ENCODE peak calls at places on chromosomes 16 and 17, in eight cellular contexts. One of them, this sample, is unnamed.

GRCh38 chr16:71542377-71542776 is 16.2 kb downstream of the CHST4 start:
- DNase-seq in substantia nigra: no peak
- DNase-seq in psoas muscle: peak; percentile 13
- DNase-seq in A549: peak; percentile 61
- DNase-seq in CD8-positive, alpha-beta T cell: peak; percentile 26
- DNase-seq in esophagus muscularis mucosa: no peak
- DNase-seq in tibial nerve: no peak
- DNase-seq in colonic mucosa: peak; percentile 68
- DNase-seq in this sample: peak; percentile 56

GRCh38 chr16:80023865-80024264 is 423.3 kb upstream of the MAF start:
- DNase-seq in psoas muscle: no peak
- DNase-seq in A549: peak; percentile 92
- DNase-seq in colonic mucosa: no peak
- DNase-seq in CD8-positive, alpha-beta T cell: no peak
- DNase-seq in esophagus muscularis mucosa: no peak
- DNase-seq in tibial nerve: no peak
- DNase-seq in substantia nigra: no peak
- DNase-seq in this sample: no peak

GRCh38 chr16:67910162-67910561 is 17.1 kb downstream of the PSKH1 start:
- DNase-seq in A549: no peak
- DNase-seq in substantia nigra: peak; percentile 94
- DNase-seq in tibial nerve: no peak
- DNase-seq in CD8-positive, alpha-beta T cell: no peak
- DNase-seq in esophagus muscularis mucosa: no peak
- DNase-seq in psoas muscle: no peak
- DNase-seq in colonic mucosa: no peak
- DNase-seq in this sample: peak; percentile 84

GRCh38 chr16:86289304-86289703 is 221.0 kb upstream of the FOXF1 start:
- DNase-seq in substantia nigra: no peak
- DNase-seq in A549: no peak
- DNase-seq in psoas muscle: no peak
- DNase-seq in tibial nerve: no peak
- DNase-seq in esophagus muscularis mucosa: no peak
- DNase-seq in colonic mucosa: no peak
- DNase-seq in CD8-positive, alpha-beta T cell: no peak
- DNase-seq in this sample: no peak

GRCh38 chr16:53642094-53642493 is 61.6 kb downstream of the RPGRIP1L start:
- DNase-seq in tibial nerve: no peak
- DNase-seq in CD8-positive, alpha-beta T cell: no peak
- DNase-seq in psoas muscle: no peak
- DNase-seq in colonic mucosa: no peak
- DNase-seq in esophagus muscularis mucosa: no peak
- DNase-seq in A549: no peak
- DNase-seq in substantia nigra: no peak
- DNase-seq in this sample: no peak

GRCh38 chr17:62032480-62032879 is 32.6 kb downstream of the MED13 start:
- DNase-seq in colonic mucosa: no peak
- DNase-seq in tibial nerve: no peak
- DNase-seq in CD8-positive, alpha-beta T cell: no peak
- DNase-seq in A549: no peak
- DNase-seq in substantia nigra: no peak
- DNase-seq in psoas muscle: no peak
- DNase-seq in esophagus muscularis mucosa: no peak
- DNase-seq in this sample: no peak

GRCh38 chr17:38727661-38728220 is 2.4 kb upstream of the CISD3 start:
- DNase-seq in tibial nerve: no peak
- DNase-seq in psoas muscle: no peak
- DNase-seq in substantia nigra: no peak
- DNase-seq in CD8-positive, alpha-beta T cell: no peak
- DNase-seq in colonic mucosa: no peak
- DNase-seq in A549: no peak
- DNase-seq in esophagus muscularis mucosa: no peak
- DNase-seq in this sample: peak; percentile 63

GRCh38 chr17:7438656-7439460 is 454 bp upstream of the FGF11 start:
- DNase-seq in esophagus muscularis mucosa: no peak
- DNase-seq in A549: no peak
- DNase-seq in tibial nerve: no peak
- DNase-seq in substantia nigra: no peak
- DNase-seq in colonic mucosa: no peak
- DNase-seq in psoas muscle: no peak
- DNase-seq in CD8-positive, alpha-beta T cell: no peak
- DNase-seq in this sample: no peak

GRCh38 chr17:2050246-2050866 is 4.5 kb upstream of the HIC1 start:
- DNase-seq in tibial nerve: no peak
- DNase-seq in psoas muscle: peak; percentile 74
- DNase-seq in colonic mucosa: peak; percentile 66
- DNase-seq in esophagus muscularis mucosa: peak; percentile 93
- DNase-seq in A549: peak; percentile 85
- DNase-seq in substantia nigra: peak; percentile 61
- DNase-seq in CD8-positive, alpha-beta T cell: peak; percentile 61
- DNase-seq in this sample: peak; percentile 77

GRCh38 chr16:1961651-1962067 is 2.3 kb downstream of the NDUFB10 start:
- DNase-seq in CD8-positive, alpha-beta T cell: no peak
- DNase-seq in colonic mucosa: no peak
- DNase-seq in substantia nigra: no peak
- DNase-seq in tibial nerve: no peak
- DNase-seq in A549: peak; percentile 51
- DNase-seq in esophagus muscularis mucosa: no peak
- DNase-seq in psoas muscle: no peak
- DNase-seq in this sample: peak; percentile 42

GRCh38 chr17:32111141-32111771 is 31.0 kb upstream of the RHOT1 start:
- DNase-seq in CD8-positive, alpha-beta T cell: peak; percentile 8
- DNase-seq in A549: peak; percentile 68
- DNase-seq in tibial nerve: peak; percentile 30
- DNase-seq in psoas muscle: peak; percentile 45
- DNase-seq in substantia nigra: peak; percentile 30
- DNase-seq in colonic mucosa: peak; percentile 39
- DNase-seq in esophagus muscularis mucosa: no peak
- DNase-seq in this sample: peak; percentile 18

GRCh38 chr17:40481106-40481505 is 20.3 kb downstream of the TNS4 start:
- DNase-seq in substantia nigra: no peak
- DNase-seq in esophagus muscularis mucosa: no peak
- DNase-seq in psoas muscle: no peak
- DNase-seq in colonic mucosa: no peak
- DNase-seq in tibial nerve: no peak
- DNase-seq in CD8-positive, alpha-beta T cell: no peak
- DNase-seq in A549: no peak
- DNase-seq in this sample: no peak
- H3K27ac ChIP-seq in substantia nigra: no peak overlapping the region
- H3K27ac ChIP-seq in esophagus muscularis mucosa: no peak overlapping the region
- H3K27ac ChIP-seq in psoas muscle: no peak overlapping the region
- H3K27ac ChIP-seq in colonic mucosa: peak overlapping the region; percentile 29
- H3K27ac ChIP-seq in tibial nerve: no peak overlapping the region
- H3K27ac ChIP-seq in CD8-positive, alpha-beta T cell: peak overlapping the region; percentile 65
- H3K27ac ChIP-seq in A549: peak overlapping the region; percentile 97
- H3K27ac ChIP-seq in this sample: peak overlapping the region; percentile 24

DNA sequence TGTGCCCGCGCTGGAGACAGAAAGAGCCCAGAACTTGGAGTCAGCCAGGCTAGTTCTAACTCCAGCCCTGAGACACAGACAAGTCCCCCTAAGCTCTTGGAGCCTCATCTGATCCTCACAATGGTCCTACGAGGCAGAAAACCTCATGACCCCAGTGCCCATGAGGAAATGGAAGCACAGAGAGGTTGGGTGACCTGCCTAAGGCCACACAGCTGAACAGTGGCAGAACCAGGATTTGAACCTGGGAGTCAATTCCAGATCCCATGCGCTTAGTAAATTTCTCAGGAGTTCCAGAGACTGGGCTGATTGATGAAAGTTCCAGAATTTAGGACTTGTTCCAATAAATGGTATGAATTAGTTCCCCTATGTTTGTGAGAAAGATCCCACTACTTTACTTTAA is 39.0 kb upstream of the LITAF start:
- DNase-seq in CD8-positive, alpha-beta T cell: no peak
- DNase-seq in psoas muscle: no peak
- DNase-seq in substantia nigra: no peak
- DNase-seq in colonic mucosa: no peak
- DNase-seq in esophagus muscularis mucosa: no peak
- DNase-seq in tibial nerve: no peak
- DNase-seq in A549: no peak
- DNase-seq in this sample: no peak
- H3K27ac ChIP-seq in CD8-positive, alpha-beta T cell: no peak overlapping the region
- H3K27ac ChIP-seq in psoas muscle: no peak overlapping the region
- H3K27ac ChIP-seq in substantia nigra: no peak overlapping the region
- H3K27ac ChIP-seq in colonic mucosa: no peak overlapping the region
- H3K27ac ChIP-seq in esophagus muscularis mucosa: no peak overlapping the region
- H3K27ac ChIP-seq in tibial nerve: peak overlapping the region; percentile 94
- H3K27ac ChIP-seq in A549: no peak overlapping the region
- H3K27ac ChIP-seq in this sample: no peak overlapping the region

GRCh38 chr17:78421534-78422266 is 43.3 kb downstream of the PGS1 start:
- DNase-seq in tibial nerve: peak; percentile 50
- DNase-seq in substantia nigra: peak; percentile 75
- DNase-seq in esophagus muscularis mucosa: no peak
- DNase-seq in CD8-positive, alpha-beta T cell: peak; percentile 65
- DNase-seq in A549: peak; percentile 91
- DNase-seq in colonic mucosa: peak; percentile 85
- DNase-seq in psoas muscle: peak; percentile 75
- DNase-seq in this sample: peak; percentile 59
- H3K27ac ChIP-seq in tibial nerve: peak overlapping the region; percentile 9
- H3K27ac ChIP-seq in substantia nigra: peak overlapping the region; percentile 66
- H3K27ac ChIP-seq in esophagus muscularis mucosa: peak overlapping the region; percentile 17
- H3K27ac ChIP-seq in CD8-positive, alpha-beta T cell: no peak overlapping the region
- H3K27ac ChIP-seq in A549: peak overlapping the region; percentile 61
- H3K27ac ChIP-seq in colonic mucosa: no peak overlapping the region
- H3K27ac ChIP-seq in psoas muscle: peak overlapping the region; percentile 7
- H3K27ac ChIP-seq in this sample: no peak overlapping the region

GRCh38 chr16:83351846-83352245 is 455.9 kb upstream of the HSBP1 start:
- DNase-seq in tibial nerve: no peak
- DNase-seq in esophagus muscularis mucosa: no peak
- DNase-seq in colonic mucosa: no peak
- DNase-seq in substantia nigra: no peak
- DNase-seq in psoas muscle: no peak
- DNase-seq in CD8-positive, alpha-beta T cell: no peak
- DNase-seq in A549: no peak
- DNase-seq in this sample: no peak

GRCh38 chr16:83354015-83354414 is 453.8 kb upstream of the HSBP1 start:
- DNase-seq in substantia nigra: no peak
- DNase-seq in tibial nerve: no peak
- DNase-seq in psoas muscle: no peak
- DNase-seq in esophagus muscularis mucosa: no peak
- DNase-seq in CD8-positive, alpha-beta T cell: no peak
- DNase-seq in A549: no peak
- DNase-seq in colonic mucosa: no peak
- DNase-seq in this sample: no peak

GRCh38 chr16:83348991-83349390 is 458.8 kb upstream of the HSBP1 start:
- DNase-seq in substantia nigra: no peak
- DNase-seq in tibial nerve: no peak
- DNase-seq in psoas muscle: no peak
- DNase-seq in esophagus muscularis mucosa: no peak
- DNase-seq in CD8-positive, alpha-beta T cell: no peak
- DNase-seq in A549: no peak
- DNase-seq in colonic mucosa: no peak
- DNase-seq in this sample: no peak

GRCh38 chr16:83353241-83353640 is 454.5 kb upstream of the HSBP1 start:
- DNase-seq in colonic mucosa: no peak
- DNase-seq in substantia nigra: no peak
- DNase-seq in tibial nerve: no peak
- DNase-seq in CD8-positive, alpha-beta T cell: no peak
- DNase-seq in A549: no peak
- DNase-seq in esophagus muscularis mucosa: no peak
- DNase-seq in psoas muscle: no peak
- DNase-seq in this sample: no peak

GRCh38 chr16:83350466-83350865 is 457.3 kb upstream of the HSBP1 start:
- DNase-seq in substantia nigra: no peak
- DNase-seq in esophagus muscularis mucosa: no peak
- DNase-seq in tibial nerve: no peak
- DNase-seq in colonic mucosa: no peak
- DNase-seq in CD8-positive, alpha-beta T cell: no peak
- DNase-seq in A549: no peak
- DNase-seq in psoas muscle: no peak
- DNase-seq in this sample: no peak
- H3K27ac ChIP-seq in substantia nigra: no peak overlapping the region
- H3K27ac ChIP-seq in esophagus muscularis mucosa: no peak overlapping the region
- H3K27ac ChIP-seq in tibial nerve: no peak overlapping the region
- H3K27ac ChIP-seq in colonic mucosa: no peak overlapping the region
- H3K27ac ChIP-seq in CD8-positive, alpha-beta T cell: no peak overlapping the region
- H3K27ac ChIP-seq in A549: no peak overlapping the region
- H3K27ac ChIP-seq in psoas muscle: peak overlapping the region; percentile 12
- H3K27ac ChIP-seq in this sample: no peak overlapping the region

DNA sequence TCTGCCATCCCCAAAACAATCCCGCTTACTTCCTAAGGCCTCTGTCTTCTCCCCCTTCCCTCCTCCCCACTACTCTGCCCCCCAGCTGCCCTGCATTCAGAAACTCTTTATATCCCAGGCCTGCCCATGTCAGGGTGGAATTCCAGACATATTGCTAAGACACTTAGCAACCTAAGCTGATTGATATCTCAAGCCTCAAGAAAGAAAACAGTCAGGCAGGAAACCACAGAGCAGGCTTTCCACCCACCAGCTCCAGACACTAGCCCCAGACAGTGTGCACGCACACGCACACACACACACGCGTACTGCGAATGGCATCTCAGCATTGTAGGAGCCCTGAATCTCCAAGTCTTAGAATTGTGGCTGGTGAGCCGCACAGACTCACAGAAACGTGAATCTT is 8.9 kb upstream of the LPCAT2 start:
- DNase-seq in A549: peak; percentile 40
- DNase-seq in colonic mucosa: peak; percentile 23
- DNase-seq in substantia nigra: peak; percentile 21
- DNase-seq in psoas muscle: no peak
- DNase-seq in esophagus muscularis mucosa: peak; percentile 87
- DNase-seq in tibial nerve: no peak
- DNase-seq in CD8-positive, alpha-beta T cell: no peak
- DNase-seq in this sample: peak; percentile 48
- H3K27ac ChIP-seq in A549: no peak overlapping the region
- H3K27ac ChIP-seq in colonic mucosa: no peak overlapping the region
- H3K27ac ChIP-seq in substantia nigra: peak overlapping the region; percentile 24
- H3K27ac ChIP-seq in psoas muscle: no peak overlapping the region
- H3K27ac ChIP-seq in esophagus muscularis mucosa: peak overlapping the region; percentile 33
- H3K27ac ChIP-seq in tibial nerve: peak overlapping the region; percentile 57
- H3K27ac ChIP-seq in CD8-positive, alpha-beta T cell: no peak overlapping the region
- H3K27ac ChIP-seq in this sample: no peak overlapping the region

DNA sequence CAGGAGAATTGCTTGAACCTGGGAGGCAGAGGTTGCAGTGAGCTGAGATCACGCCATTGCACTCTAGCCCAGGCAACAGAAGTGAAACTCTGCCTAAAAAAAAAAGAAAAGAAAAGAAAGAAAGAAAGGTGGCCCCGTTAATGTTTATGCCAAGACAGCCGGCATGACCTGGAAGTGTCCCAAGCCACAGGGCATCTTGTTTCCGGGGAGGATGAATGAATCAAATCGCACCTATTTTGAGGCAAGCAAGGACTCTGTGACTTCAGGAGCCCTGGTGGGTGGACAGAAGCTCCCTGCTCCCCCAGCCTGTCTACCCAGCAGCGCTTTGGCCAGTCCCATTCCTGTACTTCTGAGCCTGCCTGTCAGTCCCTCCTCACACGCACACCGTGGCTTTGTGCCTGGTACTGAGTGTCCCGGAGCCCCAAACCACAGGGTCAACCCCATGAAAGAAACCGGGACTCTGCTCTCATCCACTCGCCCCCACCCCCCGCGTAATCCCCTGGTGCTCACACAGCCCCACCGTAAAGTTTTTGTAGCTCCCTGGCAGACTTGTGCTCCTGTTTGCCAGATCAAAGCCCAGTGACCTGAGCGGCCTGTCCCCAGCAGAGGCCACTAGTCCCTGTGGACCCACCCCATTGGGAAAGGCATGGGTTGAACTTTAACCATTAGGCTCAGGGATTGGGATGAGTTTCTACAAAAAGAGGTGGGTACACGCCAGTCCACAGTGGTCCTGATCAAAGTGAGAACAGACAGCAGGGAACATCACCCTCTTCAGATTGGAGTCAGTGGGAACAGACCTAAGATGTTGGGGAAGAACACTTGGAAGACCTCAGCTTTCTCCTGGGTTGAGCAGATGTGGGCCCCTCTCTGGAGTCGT is 19.3 kb downstream of the CD2BP2 start:
- DNase-seq in colonic mucosa: peak; percentile 34
- DNase-seq in tibial nerve: no peak
- DNase-seq in substantia nigra: peak; percentile 35
- DNase-seq in esophagus muscularis mucosa: peak; percentile 91
- DNase-seq in A549: no peak
- DNase-seq in CD8-positive, alpha-beta T cell: no peak
- DNase-seq in psoas muscle: no peak
- DNase-seq in this sample: peak; percentile 42
- H3K27ac ChIP-seq in colonic mucosa: peak overlapping the region; percentile 95
- H3K27ac ChIP-seq in tibial nerve: peak overlapping the region; percentile 97
- H3K27ac ChIP-seq in substantia nigra: peak overlapping the region; percentile 67
- H3K27ac ChIP-seq in esophagus muscularis mucosa: peak overlapping the region; percentile 97
- H3K27ac ChIP-seq in A549: peak overlapping the region; percentile 85
- H3K27ac ChIP-seq in CD8-positive, alpha-beta T cell: peak overlapping the region; percentile 50
- H3K27ac ChIP-seq in psoas muscle: peak overlapping the region; percentile 97
- H3K27ac ChIP-seq in this sample: peak overlapping the region; percentile 55